ENCODE peak calls at places on chromosomes 13 and 19, in six cellular contexts. O is stimulated activated CD4-positive, alpha-beta T cell treated with anti-CD3 and anti-CD28 coated beads, Interleukin-4, amount 100 ng/mL, for 48 hours; A is LHCN-M2; J is hypothalamus; N is EL; X is GM03348. U is an unnamed sample.

GRCh38 chr13:49443327-49443688 is 556 bp downstream of the CAB39L start:
- DNase-seq in O (no peak), A (peak; percentile 41), J (no peak), N (peak; percentile 52), X (peak; percentile 24), U (no peak)

GRCh38 chr13:96003304-96003703 is 49.9 kb downstream of the UGGT2 start:
- DNase-seq in O (no peak), A (peak; percentile 10), J (no peak), N (no peak), X (no peak), U (peak; percentile 38)

GRCh38 chr13:106568225-106569003 is 477 bp upstream of the ARGLU1 start:
- DNase-seq in O (no peak), A (no peak), J (no peak), N (no peak), X (no peak), U (no peak)

GRCh38 chr19:54248016-54248601 is 5.5 kb upstream of the LILRA6 start:
- DNase-seq in O (peak; percentile 15), A (peak; percentile 7), J (peak; percentile 16), N (peak; percentile 45), X (peak; percentile 7), U (peak; percentile 64)

GRCh38 chr13:103430368-103430767 is 364.2 kb upstream of the SLC10A2 start:
- DNase-seq in O (no peak), A (no peak), J (no peak), N (no peak), X (no peak), U (no peak)

GRCh38 chr13:35889560-35889959 is 241.6 kb downstream of the DCLK1 start:
- DNase-seq in O (no peak), A (no peak), J (no peak), N (no peak), X (no peak), U (no peak)

GRCh38 chr19:48746738-48747575 is at the start of gene IZUMO1:
- DNase-seq in O (peak; percentile 43), A (peak; percentile 68), J (peak; percentile 63), N (peak; percentile 96), X (peak; percentile 87), U (peak; percentile 44)

GRCh38 chr19:2624537-2625091 is 77.9 kb downstream of the GNG7 start:
- DNase-seq in O (no peak), A (no peak), J (peak; percentile 19), N (no peak), X (no peak), U (no peak)

GRCh38 chr13:30002577-30002976 is 152.2 kb upstream of the UBL3 start:
- DNase-seq in O (no peak), A (peak; percentile 72), J (no peak), N (peak; percentile 88), X (peak; percentile 63), U (peak; percentile 80)

GRCh38 chr13:103539265-103539664 is 473.0 kb upstream of the SLC10A2 start:
- DNase-seq in O (no peak), A (no peak), J (peak; percentile 1), N (no peak), X (no peak), U (no peak)

GRCh38 chr19:31170046-31170445 is 179.2 kb downstream of the TSHZ3 start:
- DNase-seq in O (no peak), A (no peak), J (no peak), N (no peak), X (no peak), U (no peak)

GRCh38 chr19:33677745-33678426 is 56.1 kb downstream of the CHST8 start:
- DNase-seq in O (no peak), A (no peak), J (no peak), N (no peak), X (no peak), U (no peak)

GRCh38 chr19:2168619-2169424 is 5.1 kb downstream of the DOT1L start:
- DNase-seq in O (peak; percentile 58), A (peak; percentile 100), J (peak; percentile 86), N (peak; percentile 99), X (peak; percentile 94), U (peak; percentile 100)

GRCh38 chr19:52716578-52716977 is 18.3 kb downstream of the ZNF611 start:
- DNase-seq in O (no peak), A (no peak), J (no peak), N (no peak), X (no peak), U (no peak)

GRCh38 chr19:47518139-47518538 is 3.3 kb upstream of the NAPA start:
- DNase-seq in O (peak; percentile 13), A (peak; percentile 81), J (no peak), N (no peak), X (no peak), U (no peak)

GRCh38 chr19:32339988-32340874 is 5.2 kb upstream of the ZNF507 start:
- DNase-seq in O (peak; percentile 24), A (peak; percentile 24), J (peak; percentile 55), N (peak; percentile 47), X (peak; percentile 72), U (peak; percentile 39)

GRCh38 chr13:109204657-109205056 is 575.2 kb downstream of the MYO16 start:
- DNase-seq in O (no peak), A (no peak), J (no peak), N (no peak), X (no peak), U (no peak)

GRCh38 chr13:110575322-110576069 is 14.0 kb upstream of the RAB20 start:
- DNase-seq in O (no peak), A (peak; percentile 41), J (no peak), N (peak; percentile 61), X (peak; percentile 33), U (peak; percentile 20)

GRCh38 chr13:27130223-27131015 is 41.2 kb downstream of the USP12 start:
- DNase-seq in O (no peak), A (peak; percentile 78), J (no peak), N (peak; percentile 46), X (peak; percentile 5), U (peak; percentile 54)

GRCh38 chr13:40172149-40172591 is 494.3 kb downstream of the FOXO1 start:
- DNase-seq in O (no peak), A (no peak), J (no peak), N (no peak), X (no peak), U (no peak)

GRCh38 chr19:52270266-52270885 is 989 bp downstream of the ZNF766 start:
- DNase-seq in O (no peak), A (peak; percentile 29), J (peak; percentile 4), N (peak; percentile 25), X (peak; percentile 61), U (peak; percentile 4)

GRCh38 chr13:95603887-95604533 is 40.5 kb downstream of the DZIP1 start:
- DNase-seq in O (no peak), A (peak; percentile 42), J (peak; percentile 14), N (no peak), X (no peak), U (peak; percentile 89)

GRCh38 chr13:42048625-42049453 is at the start of gene DGKH:
- DNase-seq in O (peak; percentile 49), A (peak; percentile 70), J (peak; percentile 77), N (peak; percentile 77), X (peak; percentile 94), U (peak; percentile 72)

GRCh38 chr19:14477417-14478112 is 2.4 kb upstream of the PTGER1 start:
- DNase-seq in O (no peak), A (no peak), J (no peak), N (no peak), X (no peak), U (no peak)

GRCh38 chr13:30143671-30144400 is 163.5 kb downstream of the KATNAL1 start:
- DNase-seq in O (no peak), A (peak; percentile 65), J (no peak), N (peak; percentile 63), X (peak; percentile 68), U (peak; percentile 23)

GRCh38 chr19:6925801-6926751 is 38.7 kb downstream of the ADGRE1 start:
- DNase-seq in O (no peak), A (peak; percentile 5), J (no peak), N (peak; percentile 30), X (no peak), U (peak; percentile 51)

GRCh38 chr13:57632276-57633140 is 964 bp downstream of the PCDH17 start:
- DNase-seq in O (no peak), A (no peak), J (peak; percentile 68), N (no peak), X (peak; percentile 5), U (no peak)

GRCh38 chr13:112229445-112229844 is 146.7 kb upstream of the SPACA7 start:
- DNase-seq in O (no peak), A (no peak), J (no peak), N (no peak), X (no peak), U (no peak)

GRCh38 chr13:67554746-67555452 is 324.8 kb upstream of the PCDH9 start:
- DNase-seq in O (no peak), A (peak; percentile 72), J (no peak), N (no peak), X (no peak), U (peak; percentile 17)

GRCh38 chr19:35216026-35216832 is 12.3 kb downstream of the FAM187B start:
- DNase-seq in O (no peak), A (peak; percentile 10), J (no peak), N (peak; percentile 23), X (peak; percentile 21), U (peak; percentile 18)

GRCh38 chr13:78102121-78102677 is 183.6 kb upstream of the EDNRB start:
- DNase-seq in O (no peak), A (peak; percentile 87), J (no peak), N (peak; percentile 6), X (peak; percentile 66), U (peak; percentile 54)

GRCh38 chr13:48194392-48194754 is 38.6 kb upstream of the ITM2B start:
- DNase-seq in O (no peak), A (no peak), J (no peak), N (no peak), X (no peak), U (no peak)

GRCh38 chr13:26785845-26786630 is 25.5 kb upstream of the GPR12 start:
- DNase-seq in O (peak; percentile 14), A (peak; percentile 8), J (no peak), N (peak; percentile 42), X (no peak), U (peak; percentile 61)

GRCh38 chr19:55078996-55079395 is 3.3 kb downstream of the EPS8L1 start:
- DNase-seq in O (no peak), A (no peak), J (no peak), N (no peak), X (no peak), U (no peak)

GRCh38 chr13:52127783-52128702 is 830 bp downstream of the NEK5 start:
- DNase-seq in O (peak; percentile 19), A (peak; percentile 58), J (peak; percentile 43), N (peak; percentile 62), X (peak; percentile 83), U (peak; percentile 72)

GRCh38 chr19:7109678-7110289 is 40.3 kb downstream of the ZNF557 start:
- DNase-seq in O (no peak), A (no peak), J (no peak), N (peak; percentile 6), X (peak; percentile 64), U (no peak)